ENCODE peak calls at places on chromosomes 6 and 20, in six cellular contexts. T is uterus, R is NCI-H2081, L is Right ventricle myocardium superior, K is activated gamma-delta T cell treated with Interleukin-2 at 50 U/mL for 16 hours, C is adrenal gland. V is an unnamed sample.

GRCh38 chr6:108127826-108128225 is 38.0 kb upstream of the NR2E1 start:
- DNase-seq in C (peak), K (no peak), R (no peak), T (no peak), L (no peak), V (no peak)

GRCh38 chr20:11195899-11196558 is 522.2 kb upstream of the JAG1 start:
- DNase-seq in T (no peak), R (no peak), C (no peak), K (no peak), L (no peak), V (no peak)

GRCh38 chr6:150840185-150840584 is 25.3 kb upstream of the MTHFD1L start:
- DNase-seq in T (no peak), R (no peak), C (no peak), K (no peak), L (no peak), V (no peak)

GRCh38 chr6:37588745-37589139 is 89.0 kb upstream of the CCDC167 start:
- DNase-seq in L (no peak), T (no peak), C (no peak), K (no peak), R (no peak), V (no peak)

GRCh38 chr6:21679761-21680265 is 86.3 kb downstream of the SOX4 start:
- DNase-seq in C (no peak), K (no peak), L (no peak), R (no peak), T (no peak), V (no peak)

GRCh38 chr6:53159558-53159957 is 10.9 kb upstream of the GCM1 start:
- DNase-seq in C (no peak), T (no peak), R (no peak), K (no peak), L (no peak), V (no peak)

GRCh38 chr20:39660965-39661364 is 698.8 kb downstream of the DHX35 start:
- DNase-seq in L (no peak), K (no peak), T (no peak), R (no peak), C (no peak), V (no peak)

GRCh38 chr6:63731946-63732735 is 96.5 kb downstream of the PHF3 start:
- DNase-seq in L (no peak), C (no peak), K (no peak), R (no peak), T (no peak), V (no peak)

GRCh38 chr6:2977799-2978558 is 6.6 kb upstream of the SERPINB6 start:
- DNase-seq in T (no peak), L (no peak), R (no peak), C (peak), K (no peak), V (peak)

GRCh38 chr6:127420558-127420957 is 38.6 kb downstream of the KIAA0408 start:
- DNase-seq in L (no peak), C (peak), K (peak), T (peak), R (peak), V (peak)

GRCh38 chr6:12291785-12292604 is 1.8 kb downstream of the EDN1 start:
- DNase-seq in T (no peak), K (no peak), R (no peak), L (no peak), C (no peak), V (no peak)

GRCh38 chr6:17086469-17086868 is 15.4 kb upstream of the STMND1 start:
- DNase-seq in R (peak), C (peak), K (peak), T (peak), L (no peak), V (peak)

GRCh38 chr20:44384423-44385027 is 29.0 kb downstream of the HNF4A start:
- DNase-seq in K (peak), T (peak), L (peak), R (peak), C (peak), V (peak)

GRCh38 chr20:35626386-35627001 is 10.9 kb downstream of the SPAG4 start:
- DNase-seq in K (no peak), L (no peak), R (no peak), T (no peak), C (no peak), V (no peak)

GRCh38 chr20:10314198-10314597 is 95.6 kb downstream of the SNAP25 start:
- DNase-seq in K (no peak), R (no peak), T (no peak), L (no peak), C (no peak), V (no peak)

GRCh38 chr6:65680232-65680631 is 26.8 kb downstream of the EYS start:
- DNase-seq in L (no peak), C (no peak), K (no peak), R (no peak), T (no peak), V (no peak)

GRCh38 chr6:15363523-15364400 is 117.9 kb downstream of the JARID2 start:
- DNase-seq in C (no peak), T (no peak), L (no peak), R (no peak), K (no peak), V (no peak)

GRCh38 chr6:137191238-137191637 is 17.8 kb upstream of the IL22RA2 start:
- DNase-seq in L (no peak), R (no peak), K (no peak), T (no peak), C (no peak), V (no peak)

V was measured in ureter.